ENCODE peak calls at places on chromosomes 2 and 18, in five cellular contexts. B is hepatocyte, U is GM12865, D is colonic mucosa, M is fibroblast of mammary gland. W is an unnamed sample.

GRCh38 chr2:58350484-58350883 is 109.4 kb upstream of the FANCL start:
- DNase-seq in B (no peak), U (peak), D (no peak), M (no peak), W (no peak)

GRCh38 chr2:119352357-119352756 is 14.3 kb downstream of the C2orf76 start:
- DNase-seq in B (no peak), U (peak), D (no peak), M (no peak), W (no peak)

GRCh38 chr2:160652236-160652635 is 158.6 kb upstream of the RBMS1 start:
- DNase-seq in B (no peak), U (peak), D (peak), M (peak), W (peak)

GRCh38 chr2:80252294-80252986 is 52.1 kb downstream of the LRRTM1 start:
- DNase-seq in B (no peak), U (no peak), D (no peak), M (no peak), W (no peak)

GRCh38 chr2:240249423-240250149 is 109.1 kb upstream of the OTOS start:
- DNase-seq in B (no peak), U (no peak), D (peak), M (no peak), W (no peak)

GRCh38 chr2:182845794-182846417 is 20.5 kb downstream of the FRZB start:
- DNase-seq in B (no peak), U (no peak), D (no peak), M (peak), W (no peak)

GRCh38 chr2:240646061-240646899 is 21.0 kb downstream of the GPR35 start:
- DNase-seq in B (no peak), U (no peak), D (no peak), M (no peak), W (no peak)

GRCh38 chr2:100017633-100018032 is 124.8 kb downstream of the AFF3 start:
- DNase-seq in B (no peak), U (no peak), D (no peak), M (peak), W (no peak)

GRCh38 chr2:224754129-224754528 is 38.0 kb upstream of the CCDC195 start:
- DNase-seq in B (no peak), U (no peak), D (no peak), M (peak), W (peak)

GRCh38 chr18:73733806-73734314 is 413.8 kb downstream of the FBXO15 start:
- DNase-seq in B (no peak), U (no peak), D (no peak), M (no peak), W (no peak)

GRCh38 chr2:46171441-46171953 is 125.7 kb upstream of the EPAS1 start:
- DNase-seq in B (peak), U (no peak), D (no peak), M (peak), W (peak)

GRCh38 chr2:128442053-128442751 is 123.5 kb upstream of the HS6ST1 start:
- DNase-seq in B (peak), U (no peak), D (peak), M (no peak), W (peak)

GRCh38 chr2:36486546-36487044 is 111.4 kb downstream of the FEZ2 start:
- DNase-seq in B (no peak), U (no peak), D (no peak), M (peak), W (peak)

GRCh38 chr2:222318712-222319575 is 20.1 kb upstream of the PAX3 start:
- DNase-seq in B (peak), U (peak), D (peak), M (no peak), W (peak)

GRCh38 chr2:102806250-102806837 is 44.5 kb downstream of the TMEM182 start:
- DNase-seq in B (peak), U (peak), D (peak), M (peak), W (peak)

GRCh38 chr18:54918060-54918459 is 41.2 kb downstream of the CCDC68 start:
- DNase-seq in B (no peak), U (no peak), D (no peak), M (no peak), W (no peak)

GRCh38 chr2:46686811-46687210 is 207.4 kb downstream of the TMEM247 start:
- DNase-seq in B (no peak), U (no peak), D (no peak), M (no peak), W (no peak)

GRCh38 chr18:79698668-79699335 is 19.2 kb downstream of the CTDP1 start:
- DNase-seq in B (no peak), U (no peak), D (no peak), M (peak), W (no peak)

GRCh38 chr2:3102081-3102914 is 275.3 kb downstream of the EIPR1 start:
- DNase-seq in B (no peak), U (no peak), D (no peak), M (no peak), W (no peak)

GRCh38 chr2:42733852-42734251 is 30.1 kb downstream of the OXER1 start:
- DNase-seq in B (no peak), U (no peak), D (no peak), M (no peak), W (no peak)

GRCh38 chr2:192010073-192010472 is 163.2 kb upstream of the CAVIN2 start:
- DNase-seq in B (no peak), U (peak), D (no peak), M (no peak), W (no peak)

GRCh38 chr2:60292242-60292641 is 261.2 kb downstream of the BCL11A start:
- DNase-seq in B (no peak), U (no peak), D (no peak), M (no peak), W (no peak)

GRCh38 chr2:171478345-171478744 is 43.9 kb upstream of the CYBRD1 start:
- DNase-seq in B (no peak), U (no peak), D (no peak), M (peak), W (peak)

GRCh38 chr18:39057423-39058057 is 1491.9 kb upstream of the CELF4 start:
- DNase-seq in B (no peak), U (no peak), D (no peak), M (peak), W (no peak)

GRCh38 chr2:8324164-8324848 is 357.6 kb upstream of the ID2 start:
- DNase-seq in B (peak), U (no peak), D (no peak), M (no peak), W (no peak)

GRCh38 chr18:38663682-38664081 is 1098.1 kb upstream of the CELF4 start:
- DNase-seq in B (no peak), U (no peak), D (no peak), M (no peak), W (no peak)

GRCh38 chr2:189210250-189211075 is 30.9 kb upstream of the COL5A2 start:
- DNase-seq in B (peak), U (no peak), D (peak), M (peak), W (peak)

GRCh38 chr2:240893363-240893828 is 2.6 kb downstream of the MAB21L4 start:
- DNase-seq in B (peak), U (no peak), D (no peak), M (peak), W (no peak)

GRCh38 chr18:52288403-52289004 is 51.5 kb upstream of the DCC start:
- DNase-seq in B (peak), U (peak), D (peak), M (no peak), W (no peak)

GRCh38 chr2:120750488-120751210 is 15.0 kb downstream of the GLI2 start:
- DNase-seq in B (no peak), U (no peak), D (peak), M (peak), W (no peak)

GRCh38 chr2:194999771-195000170 is 657.3 kb upstream of the SLC39A10 start:
- DNase-seq in B (no peak), U (no peak), D (no peak), M (no peak), W (peak)

GRCh38 chr2:108621087-108621559 is 86.9 kb downstream of the LIMS1 start:
- DNase-seq in B (peak), U (peak), D (peak), M (no peak), W (no peak)

GRCh38 chr2:128549646-128550260 is 231.1 kb upstream of the HS6ST1 start:
- DNase-seq in B (peak), U (no peak), D (no peak), M (no peak), W (peak)

GRCh38 chr2:240972636-240973521 is 25.5 kb upstream of the SNED1 start:
- DNase-seq in B (no peak), U (no peak), D (no peak), M (peak), W (peak)

GRCh38 chr2:206083602-206084467 is 2.1 kb downstream of the INO80D start:
- DNase-seq in B (peak), U (peak), D (peak), M (no peak), W (peak)

GRCh38 chr18:33459612-33460011 is 19.1 kb upstream of the CCDC178 start:
- DNase-seq in B (no peak), U (no peak), D (no peak), M (no peak), W (no peak)

GRCh38 chr2:98473995-98474780 is 29.5 kb downstream of the INPP4A start:
- DNase-seq in B (no peak), U (peak), D (no peak), M (no peak), W (no peak)
- H3K4me3 ChIP-seq in B (no peak), U (peak), D (no peak), M (no peak), W (no peak)

GRCh38 chr2:134107402-134107801 is 146.5 kb upstream of the MGAT5 start:
- DNase-seq in B (no peak), U (no peak), D (no peak), M (no peak), W (no peak)
- TF ChIP-seq CTCF in B (no peak), U (no peak), D (no peak), M (no peak), W (no peak)

GRCh38 chr2:66441651-66442365 is 6.9 kb downstream of the MEIS1 start:
- DNase-seq in B (no peak), U (no peak), D (no peak), M (peak), W (peak)
- H3K4me3 ChIP-seq in B (peak), U (no peak), D (no peak), M (peak), W (peak)

GRCh38 chr2:147843864-147844690 is 752 bp upstream of the ACVR2A start:
- DNase-seq in B (peak), U (peak), D (peak), M (peak), W (peak)
- TF ChIP-seq CTCF in B (peak), U (no peak), D (no peak), M (no peak), W (peak)

GRCh38 chr2:237980751-237981150 is 13.9 kb downstream of the UBE2F start:
- DNase-seq in B (no peak), U (no peak), D (no peak), M (no peak), W (no peak)
- H3K4me3 ChIP-seq in B (no peak), U (no peak), D (no peak), M (no peak), W (no peak)

GRCh38 chr2:97005353-97005752 is 19.0 kb upstream of the FAM178B start:
- DNase-seq in B (no peak), U (no peak), D (no peak), M (peak), W (no peak)
- TF ChIP-seq CTCF in B (peak), U (peak), D (no peak), M (peak), W (peak)

GRCh38 chr2:20352230-20353216 is 1.9 kb upstream of the PUM2 start:
- DNase-seq in B (peak), U (peak), D (no peak), M (no peak), W (no peak)
- H3K4me3 ChIP-seq in B (no peak), U (peak), D (no peak), M (no peak), W (no peak)